ENCODE peak calls at places on chromosomes 4 and X, in seven cellular contexts. One of them, this sample, is unnamed.

GRCh38 chr4:132001542-132001941 is 1147.6 kb upstream of the PCDH10 start:
- DNase-seq in vagina: no peak
- DNase-seq in astrocyte: peak; percentile 64
- DNase-seq in tibial artery: no peak
- DNase-seq in psoas muscle: no peak
- DNase-seq in cardiac fibroblast: peak; percentile 55
- DNase-seq in body of pancreas: no peak
- DNase-seq in this sample: no peak

GRCh38 chrX:102154900-102155805 is 624 bp downstream of the BEX5 start:
- DNase-seq in vagina: no peak
- DNase-seq in astrocyte: no peak
- DNase-seq in tibial artery: no peak
- DNase-seq in psoas muscle: no peak
- DNase-seq in cardiac fibroblast: no peak
- DNase-seq in body of pancreas: peak; percentile 9
- DNase-seq in this sample: no peak

GRCh38 chrX:86171366-86171765 is 23.1 kb downstream of the DACH2 start:
- DNase-seq in vagina: no peak
- DNase-seq in astrocyte: no peak
- DNase-seq in tibial artery: no peak
- DNase-seq in psoas muscle: no peak
- DNase-seq in cardiac fibroblast: peak; percentile 2
- DNase-seq in body of pancreas: peak; percentile 22
- DNase-seq in this sample: no peak

GRCh38 chr4:145785391-145786008 is 105.6 kb downstream of the C4orf51 start:
- DNase-seq in vagina: no peak
- DNase-seq in astrocyte: no peak
- DNase-seq in tibial artery: no peak
- DNase-seq in psoas muscle: no peak
- DNase-seq in cardiac fibroblast: peak; percentile 14
- DNase-seq in body of pancreas: no peak
- DNase-seq in this sample: no peak

GRCh38 chr4:139611391-139611790 is 54.2 kb upstream of the MGST2 start:
- DNase-seq in vagina: no peak
- DNase-seq in astrocyte: no peak
- DNase-seq in tibial artery: no peak
- DNase-seq in psoas muscle: no peak
- DNase-seq in cardiac fibroblast: no peak
- DNase-seq in body of pancreas: no peak
- DNase-seq in this sample: no peak

GRCh38 chr4:110867251-110867960 is 244.5 kb upstream of the PITX2 start:
- DNase-seq in vagina: no peak
- DNase-seq in astrocyte: no peak
- DNase-seq in tibial artery: no peak
- DNase-seq in psoas muscle: no peak
- DNase-seq in cardiac fibroblast: no peak
- DNase-seq in body of pancreas: no peak
- DNase-seq in this sample: no peak

GRCh38 chrX:68571292-68572256 is 72.7 kb downstream of the YIPF6 start:
- DNase-seq in vagina: no peak
- DNase-seq in astrocyte: peak; percentile 77
- DNase-seq in tibial artery: no peak
- DNase-seq in psoas muscle: no peak
- DNase-seq in cardiac fibroblast: peak; percentile 82
- DNase-seq in body of pancreas: peak; percentile 1
- DNase-seq in this sample: no peak

GRCh38 chrX:107440187-107440586 is 9.3 kb upstream of the FRMPD3 start:
- DNase-seq in vagina: no peak
- DNase-seq in astrocyte: no peak
- DNase-seq in tibial artery: no peak
- DNase-seq in psoas muscle: no peak
- DNase-seq in cardiac fibroblast: no peak
- DNase-seq in body of pancreas: no peak
- DNase-seq in this sample: no peak

GRCh38 chrX:96314974-96315373 is 369.7 kb upstream of the DIAPH2 start:
- DNase-seq in vagina: no peak
- DNase-seq in astrocyte: peak; percentile 4
- DNase-seq in tibial artery: no peak
- DNase-seq in psoas muscle: no peak
- DNase-seq in cardiac fibroblast: peak; percentile 0
- DNase-seq in body of pancreas: no peak
- DNase-seq in this sample: no peak

GRCh38 chr4:48262926-48263325 is 6.7 kb downstream of the TEC start:
- DNase-seq in vagina: no peak
- DNase-seq in astrocyte: peak; percentile 63
- DNase-seq in tibial artery: peak; percentile 28
- DNase-seq in psoas muscle: no peak
- DNase-seq in cardiac fibroblast: no peak
- DNase-seq in body of pancreas: peak; percentile 26
- DNase-seq in this sample: no peak

GRCh38 chr4:51836531-51836930 is 6.4 kb upstream of the DCUN1D4 start:
- DNase-seq in vagina: no peak
- DNase-seq in astrocyte: no peak
- DNase-seq in tibial artery: no peak
- DNase-seq in psoas muscle: no peak
- DNase-seq in cardiac fibroblast: peak; percentile 48
- DNase-seq in body of pancreas: no peak
- DNase-seq in this sample: no peak

GRCh38 chr4:69823481-69824186 is 36.3 kb downstream of the SULT1E1 start:
- DNase-seq in vagina: no peak
- DNase-seq in astrocyte: no peak
- DNase-seq in tibial artery: no peak
- DNase-seq in psoas muscle: no peak
- DNase-seq in cardiac fibroblast: peak; percentile 58
- DNase-seq in body of pancreas: peak; percentile 79
- DNase-seq in this sample: no peak

GRCh38 chr4:189498457-189498856 is 442.2 kb upstream of the FRG1 start:
- DNase-seq in vagina: no peak
- DNase-seq in astrocyte: no peak
- DNase-seq in tibial artery: no peak
- DNase-seq in psoas muscle: no peak
- DNase-seq in cardiac fibroblast: no peak
- DNase-seq in body of pancreas: no peak
- DNase-seq in this sample: no peak

GRCh38 chr4:140057693-140058092 is 96.3 kb downstream of the MAML3 start:
- DNase-seq in vagina: no peak
- DNase-seq in astrocyte: no peak
- DNase-seq in tibial artery: no peak
- DNase-seq in psoas muscle: no peak
- DNase-seq in cardiac fibroblast: no peak
- DNase-seq in body of pancreas: no peak
- DNase-seq in this sample: no peak

DNA sequence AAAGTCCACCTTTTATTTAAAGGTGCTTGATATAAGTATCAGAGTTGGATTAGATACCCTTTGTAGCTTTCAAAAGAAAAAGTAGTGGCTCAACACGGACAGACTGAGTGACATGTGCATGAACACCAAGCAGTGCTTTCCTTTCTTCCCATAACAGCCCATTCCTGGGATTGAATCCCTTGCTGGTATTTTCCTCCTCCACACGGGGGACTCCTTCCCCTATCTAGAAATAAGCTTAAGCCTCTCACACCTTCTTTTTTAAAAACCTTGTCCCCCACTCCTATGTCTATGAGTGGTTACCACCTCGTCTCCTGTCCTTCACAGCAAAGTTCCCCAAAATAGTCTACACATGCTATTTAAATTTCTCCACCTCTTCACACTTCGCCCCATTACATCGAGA is 5.1 kb downstream of the AP1S2 start:
- DNase-seq in vagina: no peak
- DNase-seq in astrocyte: no peak
- DNase-seq in tibial artery: no peak
- DNase-seq in psoas muscle: no peak
- DNase-seq in cardiac fibroblast: peak; percentile 28
- DNase-seq in body of pancreas: no peak
- DNase-seq in this sample: no peak
- H3K4me3 ChIP-seq in vagina: no peak overlapping the region
- H3K4me3 ChIP-seq in astrocyte: no peak overlapping the region
- H3K4me3 ChIP-seq in tibial artery: no peak overlapping the region
- H3K4me3 ChIP-seq in psoas muscle: peak overlapping the region; percentile 35
- H3K4me3 ChIP-seq in cardiac fibroblast: no peak overlapping the region
- H3K4me3 ChIP-seq in body of pancreas: no peak overlapping the region
- H3K4me3 ChIP-seq in this sample: no peak overlapping the region

DNA sequence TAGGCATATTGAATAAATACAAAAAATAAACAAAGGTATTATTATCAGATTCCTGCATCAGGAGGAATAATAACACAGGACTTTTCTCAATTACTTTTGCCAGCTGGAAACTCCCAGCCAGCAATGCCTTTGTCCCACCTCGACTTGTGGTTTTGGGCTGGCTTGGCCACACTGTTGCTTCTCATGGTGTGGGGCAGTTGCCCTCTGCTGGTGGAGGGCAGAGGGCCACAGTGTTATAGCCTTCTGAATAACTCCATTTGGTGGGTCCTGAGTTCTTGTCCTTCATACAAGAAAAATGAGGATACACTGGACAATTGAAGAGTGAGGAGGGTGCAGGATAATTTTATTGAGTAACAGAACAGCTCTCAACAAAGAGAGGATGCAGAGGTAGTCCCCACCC is 1206.0 kb upstream of the ADGRL3 start:
- DNase-seq in vagina: no peak
- DNase-seq in astrocyte: no peak
- DNase-seq in tibial artery: no peak
- DNase-seq in psoas muscle: no peak
- DNase-seq in cardiac fibroblast: no peak
- DNase-seq in body of pancreas: no peak
- DNase-seq in this sample: no peak
- TF ChIP-seq CTCF in vagina: no peak
- TF ChIP-seq CTCF in astrocyte: no peak
- TF ChIP-seq CTCF in tibial artery: no peak
- TF ChIP-seq CTCF in psoas muscle: no peak
- TF ChIP-seq CTCF in cardiac fibroblast: no peak
- TF ChIP-seq CTCF in body of pancreas: no peak
- TF ChIP-seq CTCF in this sample: no peak

DNA sequence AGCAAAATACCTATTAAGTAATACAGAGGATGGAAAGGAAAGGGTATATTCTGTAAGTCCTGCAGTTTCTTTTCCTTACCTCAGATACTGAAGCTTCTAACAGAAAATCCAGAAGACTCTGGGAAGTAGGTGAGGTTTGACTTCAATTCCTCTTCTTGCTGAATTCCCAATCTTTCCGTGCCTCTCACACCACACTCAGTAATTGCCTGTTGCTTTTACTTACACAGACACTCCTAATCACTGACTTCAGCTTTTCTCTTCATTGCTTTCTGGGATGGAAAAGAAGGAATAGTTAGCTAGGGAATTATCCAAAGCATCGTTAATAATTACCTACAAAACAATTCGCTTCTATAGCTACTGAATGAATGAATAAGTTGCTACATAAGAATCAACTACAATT is 163.6 kb downstream of the FBXO8 start:
- DNase-seq in vagina: no peak
- DNase-seq in astrocyte: peak; percentile 0
- DNase-seq in tibial artery: no peak
- DNase-seq in psoas muscle: no peak
- DNase-seq in cardiac fibroblast: no peak
- DNase-seq in body of pancreas: no peak
- DNase-seq in this sample: no peak
- H3K4me3 ChIP-seq in vagina: peak overlapping the region; percentile 21
- H3K4me3 ChIP-seq in astrocyte: peak overlapping the region; percentile 65
- H3K4me3 ChIP-seq in tibial artery: peak overlapping the region; percentile 39
- H3K4me3 ChIP-seq in psoas muscle: peak overlapping the region; percentile 39
- H3K4me3 ChIP-seq in cardiac fibroblast: peak overlapping the region; percentile 55
- H3K4me3 ChIP-seq in body of pancreas: no peak overlapping the region
- H3K4me3 ChIP-seq in this sample: peak overlapping the region; percentile 67

GRCh38 chr4:165462009-165462408 is 83.2 kb downstream of the CPE start:
- DNase-seq in vagina: no peak
- DNase-seq in astrocyte: no peak
- DNase-seq in tibial artery: no peak
- DNase-seq in psoas muscle: no peak
- DNase-seq in cardiac fibroblast: no peak
- DNase-seq in body of pancreas: no peak
- DNase-seq in this sample: no peak
- TF ChIP-seq CTCF in vagina: no peak
- TF ChIP-seq CTCF in astrocyte: no peak
- TF ChIP-seq CTCF in tibial artery: no peak
- TF ChIP-seq CTCF in psoas muscle: no peak
- TF ChIP-seq CTCF in cardiac fibroblast: no peak
- TF ChIP-seq CTCF in body of pancreas: no peak
- TF ChIP-seq CTCF in this sample: no peak

GRCh38 chr4:181006509-181007290 is 1236.5 kb upstream of the TENM3 start:
- DNase-seq in vagina: no peak
- DNase-seq in astrocyte: no peak
- DNase-seq in tibial artery: no peak
- DNase-seq in psoas muscle: no peak
- DNase-seq in cardiac fibroblast: no peak
- DNase-seq in body of pancreas: no peak
- DNase-seq in this sample: no peak
- H3K4me3 ChIP-seq in vagina: peak overlapping the region; percentile 18
- H3K4me3 ChIP-seq in astrocyte: peak overlapping the region; percentile 45
- H3K4me3 ChIP-seq in tibial artery: no peak overlapping the region
- H3K4me3 ChIP-seq in psoas muscle: no peak overlapping the region
- H3K4me3 ChIP-seq in cardiac fibroblast: no peak overlapping the region
- H3K4me3 ChIP-seq in body of pancreas: no peak overlapping the region
- H3K4me3 ChIP-seq in this sample: peak overlapping the region; percentile 13

DNA sequence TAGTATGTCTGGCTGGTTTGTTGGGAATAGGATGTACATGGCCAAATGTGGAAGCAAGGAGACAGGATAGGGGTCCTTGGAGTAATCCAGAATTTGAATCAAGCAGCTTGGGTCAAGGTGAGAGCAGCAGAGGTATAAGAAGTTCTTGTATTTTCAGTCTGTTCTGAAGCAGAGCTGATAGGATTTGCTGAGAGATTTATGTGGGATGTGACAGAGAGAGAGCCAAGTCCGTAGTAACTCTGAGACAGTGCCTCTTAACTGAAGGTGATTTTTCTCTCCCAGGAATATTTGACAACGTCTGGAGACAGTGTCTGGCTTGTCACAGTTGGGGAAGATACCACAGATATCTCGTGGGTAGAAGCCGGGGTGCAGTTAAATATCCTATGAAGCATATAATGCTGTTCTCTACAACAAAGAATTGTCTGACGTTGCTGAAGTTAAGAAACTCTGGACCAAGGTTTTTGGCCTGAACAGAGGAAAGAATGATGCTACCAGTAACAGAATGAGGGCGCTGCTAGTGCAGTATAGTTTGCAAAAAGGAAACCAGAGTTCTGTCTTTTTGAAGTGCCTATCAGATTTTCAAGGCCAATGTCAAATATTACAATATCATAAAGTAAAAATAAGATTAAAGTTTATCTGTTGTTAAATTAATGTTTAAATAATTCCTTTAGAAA is 184.0 kb downstream of the ARHGAP24 start:
- DNase-seq in vagina: no peak
- DNase-seq in astrocyte: no peak
- DNase-seq in tibial artery: no peak
- DNase-seq in psoas muscle: no peak
- DNase-seq in cardiac fibroblast: peak; percentile 32
- DNase-seq in body of pancreas: no peak
- DNase-seq in this sample: no peak
- TF ChIP-seq CTCF in vagina: no peak
- TF ChIP-seq CTCF in astrocyte: no peak
- TF ChIP-seq CTCF in tibial artery: no peak
- TF ChIP-seq CTCF in psoas muscle: no peak
- TF ChIP-seq CTCF in cardiac fibroblast: peak; percentile 23
- TF ChIP-seq CTCF in body of pancreas: no peak
- TF ChIP-seq CTCF in this sample: no peak